ENCODE peak calls at places on chromosomes 13 and 19, in nine cellular contexts. N is testis, G is ascending aorta, V is K562, D is HCT116, R is esophagus squamous epithelium, Y is breast epithelium, E is coronary artery, U is pancreas. H is an unnamed sample.

GRCh38 chr13:76538004-76538403 is 348.2 kb downstream of the KCTD12 start:
- DNase-seq in N (no peak), Y (no peak), G (no peak), D (no peak), U (no peak), R (no peak), E (no peak), V (no peak), H (no peak)

GRCh38 chr19:46604781-46605355 is 3.7 kb downstream of the CALM3 start:
- DNase-seq in U (no peak), G (no peak), R (no peak), D (no peak), V (no peak), E (peak), N (peak), Y (no peak), H (no peak)

GRCh38 chr13:65095697-65096096 is 2134.4 kb downstream of the PCDH9 start:
- DNase-seq in D (no peak), R (no peak), E (no peak), Y (no peak), U (no peak), V (no peak), N (no peak), G (no peak), H (no peak)

GRCh38 chr19:5850743-5851293 is 431 bp downstream of the FUT3 start:
- DNase-seq in Y (peak), U (peak), D (no peak), V (peak), E (no peak), G (no peak), N (no peak), R (no peak), H (no peak)

GRCh38 chr19:19661675-19662251 is 1.7 kb downstream of the ATP13A1 start:
- DNase-seq in E (no peak), D (no peak), Y (no peak), G (no peak), U (no peak), R (no peak), N (no peak), V (peak), H (no peak)

GRCh38 chr13:106029901-106030300 is 505.6 kb downstream of the EFNB2 start:
- DNase-seq in R (no peak), D (no peak), N (no peak), G (no peak), U (no peak), Y (no peak), V (no peak), E (no peak), H (no peak)

GRCh38 chr19:31132753-31133110 is 216.5 kb downstream of the TSHZ3 start:
- DNase-seq in N (no peak), G (no peak), D (no peak), E (no peak), V (no peak), R (no peak), Y (no peak), U (no peak), H (no peak)

GRCh38 chr13:113432509-113433270 is 20.6 kb downstream of the ADPRHL1 start:
- DNase-seq in V (no peak), D (no peak), N (no peak), E (no peak), G (no peak), Y (no peak), U (no peak), R (no peak), H (peak)

GRCh38 chr19:35013047-35013819 is 13.1 kb downstream of the GRAMD1A start:
- DNase-seq in V (peak), Y (peak), R (no peak), E (peak), G (no peak), N (peak), D (no peak), U (peak), H (no peak)

GRCh38 chr19:40689339-40690049 is 957 bp downstream of the NUMBL start:
- DNase-seq in Y (no peak), U (no peak), E (no peak), R (no peak), D (no peak), V (peak), G (no peak), N (no peak), H (peak)

GRCh38 chr19:54481326-54481930 is 8.3 kb upstream of the CDC42EP5 start:
- DNase-seq in D (peak), N (peak), E (no peak), R (no peak), U (no peak), Y (no peak), V (peak), G (no peak), H (no peak)

GRCh38 chr13:89457977-89458376 is 1786.8 kb downstream of the SLITRK5 start:
- DNase-seq in U (no peak), D (no peak), E (no peak), V (no peak), Y (no peak), G (no peak), N (no peak), R (no peak), H (no peak)

GRCh38 chr13:99992912-99993311 is 11.3 kb downstream of the ZIC2 start:
- DNase-seq in G (no peak), D (no peak), V (no peak), R (no peak), Y (no peak), U (no peak), E (no peak), N (no peak), H (no peak)

GRCh38 chr19:42201489-42202289 is 15.8 kb downstream of the DEDD2 start:
- DNase-seq in G (no peak), N (no peak), R (no peak), E (no peak), Y (no peak), U (no peak), D (no peak), V (no peak), H (no peak)

GRCh38 chr13:29987340-29987739 is 136.9 kb upstream of the UBL3 start:
- DNase-seq in V (no peak), D (no peak), N (no peak), Y (no peak), G (no peak), E (no peak), R (no peak), U (no peak), H (no peak)

GRCh38 chr19:5987077-5987818 is 9.3 kb upstream of the RANBP3 start:
- DNase-seq in D (peak), N (peak), V (peak), E (no peak), Y (peak), U (peak), G (peak), R (no peak), H (no peak)

GRCh38 chr13:98156259-98156658 is 13.4 kb downstream of the FARP1 start:
- DNase-seq in E (no peak), D (no peak), Y (no peak), U (no peak), R (no peak), N (no peak), V (no peak), G (no peak), H (no peak)
- TF ChIP-seq CTCF in E (no peak), D (no peak), Y (no peak), U (no peak), R (no peak), N (no peak), V (no peak), G (no peak), H (no peak)

DNA sequence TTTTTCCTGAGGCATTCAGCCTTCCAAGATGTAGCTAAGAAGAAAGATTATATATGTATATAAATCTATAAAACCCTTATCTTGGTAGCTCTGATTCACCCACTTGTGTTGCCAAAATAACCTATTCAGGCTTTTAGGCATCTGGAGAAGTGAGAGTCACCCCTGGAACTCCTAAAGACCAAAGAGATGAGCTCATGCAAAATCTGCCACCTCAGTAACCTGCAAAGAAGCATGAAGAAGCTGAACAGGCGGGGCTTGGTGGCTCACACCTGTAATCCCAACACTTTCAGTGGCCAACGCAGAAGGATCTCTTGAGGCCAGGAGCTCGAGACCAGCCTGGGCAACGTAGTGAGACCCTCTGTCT is 393.7 kb downstream of the FOXO1 start:
- DNase-seq in N (no peak), Y (no peak), E (no peak), U (no peak), V (no peak), R (no peak), G (no peak), D (no peak), H (no peak)
- H3K27ac ChIP-seq in N (no peak), Y (peak), E (peak), U (peak), V (no peak), R (peak), G (peak), D (no peak), H (peak)

DNA sequence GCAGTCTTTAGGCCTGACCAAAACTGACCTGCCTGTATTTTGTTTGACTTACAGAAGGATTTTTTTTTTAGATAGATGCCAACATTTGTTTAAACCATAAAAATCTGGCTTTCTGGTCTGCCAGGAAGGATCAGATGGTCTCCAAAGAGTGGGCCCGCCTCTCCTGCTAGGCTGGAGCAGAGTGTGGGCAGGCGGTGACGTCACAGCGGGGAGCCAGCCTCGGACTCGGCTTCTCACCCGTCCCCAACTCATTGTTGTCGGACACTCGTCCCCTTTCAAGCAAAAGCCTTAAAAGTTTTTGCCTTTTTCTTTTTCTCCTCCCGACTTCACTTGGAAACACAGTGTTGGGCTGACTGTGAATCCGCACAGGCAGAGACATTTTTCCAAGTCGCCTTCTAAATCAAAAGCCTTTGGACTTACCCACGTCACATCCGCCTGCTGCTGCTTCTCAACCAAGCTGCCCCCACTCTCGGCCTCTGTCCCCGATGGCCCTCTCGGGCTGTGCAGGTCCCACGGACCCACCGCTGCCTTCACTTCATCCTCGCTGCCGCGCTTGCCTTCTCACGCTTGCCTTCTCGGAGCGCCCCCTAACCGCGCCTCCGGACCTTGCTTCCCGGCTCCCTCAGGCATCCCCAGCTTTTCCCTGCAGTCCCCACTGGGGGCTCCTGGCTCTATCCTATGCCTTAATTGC is 4.1 kb upstream of the ZNF135 start:
- DNase-seq in E (no peak), V (no peak), U (no peak), R (no peak), N (peak), D (no peak), G (no peak), Y (peak), H (no peak)
- TF ChIP-seq CTCF in E (no peak), V (no peak), U (no peak), R (no peak), N (no peak), D (no peak), G (no peak), Y (no peak), H (no peak)

GRCh38 chr13:51034906-51035305 is 76.2 kb downstream of the C13orf42 start:
- DNase-seq in N (no peak), E (no peak), Y (no peak), U (no peak), D (no peak), R (no peak), G (no peak), V (no peak), H (no peak)
- H3K27ac ChIP-seq in N (no peak), E (no peak), Y (no peak), U (no peak), D (no peak), R (no peak), G (no peak), V (no peak), H (no peak)

DNA sequence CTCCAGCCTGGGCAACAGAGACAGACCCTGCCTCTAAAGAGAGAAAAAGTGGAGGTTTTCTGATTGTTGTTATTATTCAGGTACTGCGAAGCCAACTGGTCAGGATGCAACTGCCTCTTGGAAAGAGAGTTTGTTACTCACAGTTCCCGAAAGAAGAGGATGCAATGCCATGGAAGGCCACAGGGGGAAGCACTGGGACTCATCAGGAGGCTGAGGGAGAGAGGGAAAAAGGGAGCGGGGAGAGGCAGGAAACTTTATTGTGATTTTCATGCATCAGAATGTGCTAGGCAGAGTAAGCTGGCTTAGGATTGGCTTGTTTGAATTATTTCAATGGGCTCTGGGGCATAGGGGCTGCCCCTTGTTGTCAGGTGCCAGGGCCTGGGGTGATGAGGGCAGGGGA is 27.6 kb downstream of the MYO9B start:
- DNase-seq in R (no peak), U (no peak), E (no peak), Y (no peak), G (no peak), V (peak), N (peak), D (peak), H (no peak)
- TF ChIP-seq CTCF in R (peak), U (no peak), E (no peak), Y (no peak), G (peak), V (peak), N (no peak), D (peak), H (peak)

GRCh38 chr13:110568649-110569048 is 7.1 kb upstream of the RAB20 start:
- DNase-seq in Y (no peak), R (no peak), E (no peak), V (no peak), G (no peak), U (no peak), D (no peak), N (no peak), H (no peak)
- H3K27ac ChIP-seq in Y (no peak), R (no peak), E (no peak), V (no peak), G (no peak), U (no peak), D (no peak), N (no peak), H (no peak)

GRCh38 chr19:4701557-4701956 is 22.1 kb downstream of the DPP9 start:
- DNase-seq in Y (no peak), E (no peak), R (no peak), D (no peak), G (no peak), V (no peak), U (no peak), N (no peak), H (no peak)

GRCh38 chr19:4703671-4704316 is 19.8 kb downstream of the DPP9 start:
- DNase-seq in E (no peak), U (no peak), V (no peak), G (no peak), N (no peak), Y (no peak), R (no peak), D (no peak), H (no peak)

GRCh38 chr19:4699826-4700572 is 23.6 kb downstream of the DPP9 start:
- DNase-seq in E (no peak), N (no peak), U (no peak), R (no peak), V (no peak), G (no peak), D (no peak), Y (no peak), H (no peak)

GRCh38 chr19:4702764-4703163 is 20.9 kb downstream of the DPP9 start:
- DNase-seq in U (no peak), R (no peak), E (no peak), Y (no peak), V (no peak), D (no peak), G (no peak), N (no peak), H (no peak)

GRCh38 chr19:4700573-4700970 is 23.1 kb downstream of the DPP9 start:
- DNase-seq in G (no peak), V (no peak), E (no peak), Y (no peak), U (no peak), D (no peak), N (no peak), R (no peak), H (no peak)
- TF ChIP-seq CTCF in G (no peak), V (no peak), E (no peak), Y (no peak), U (no peak), D (peak), N (no peak), R (no peak), H (no peak)